ENCODE peak calls at places on chromosomes 4 and X, in eight cellular contexts. One of them, this sample, is unnamed.

GRCh38 chr4:46270986-46271596 is 118.8 kb downstream of the GABRA2 start:
- DNase-seq in glutamatergic neuron: no peak
- DNase-seq in lower lobe of right lung: no peak
- DNase-seq in CD8-positive, alpha-beta T cell: no peak
- DNase-seq in Calu3: no peak
- DNase-seq in brain microvascular endothelial cell: no peak
- DNase-seq in epithelial cell of proximal tubule: no peak
- DNase-seq in endothelial cell: no peak
- DNase-seq in this sample: no peak

GRCh38 chr4:6107886-6108285 is 89.7 kb upstream of the C4orf50 start:
- DNase-seq in CD8-positive, alpha-beta T cell: no peak
- DNase-seq in endothelial cell: no peak
- DNase-seq in brain microvascular endothelial cell: no peak
- DNase-seq in Calu3: no peak
- DNase-seq in glutamatergic neuron: no peak
- DNase-seq in lower lobe of right lung: no peak
- DNase-seq in epithelial cell of proximal tubule: no peak
- DNase-seq in this sample: peak

GRCh38 chrX:20487227-20487626 is 220.5 kb upstream of the RPS6KA3 start:
- DNase-seq in brain microvascular endothelial cell: peak
- DNase-seq in Calu3: no peak
- DNase-seq in lower lobe of right lung: no peak
- DNase-seq in glutamatergic neuron: no peak
- DNase-seq in endothelial cell: no peak
- DNase-seq in CD8-positive, alpha-beta T cell: no peak
- DNase-seq in epithelial cell of proximal tubule: no peak
- DNase-seq in this sample: no peak

GRCh38 chr4:10584042-10584441 is 100.5 kb downstream of the CLNK start:
- DNase-seq in glutamatergic neuron: no peak
- DNase-seq in endothelial cell: no peak
- DNase-seq in epithelial cell of proximal tubule: peak
- DNase-seq in Calu3: peak
- DNase-seq in lower lobe of right lung: no peak
- DNase-seq in brain microvascular endothelial cell: peak
- DNase-seq in CD8-positive, alpha-beta T cell: no peak
- DNase-seq in this sample: no peak

GRCh38 chrX:78708171-78708570 is 39.3 kb upstream of the LPAR4 start:
- DNase-seq in Calu3: peak
- DNase-seq in glutamatergic neuron: peak
- DNase-seq in endothelial cell: peak
- DNase-seq in lower lobe of right lung: no peak
- DNase-seq in brain microvascular endothelial cell: peak
- DNase-seq in epithelial cell of proximal tubule: peak
- DNase-seq in CD8-positive, alpha-beta T cell: no peak
- DNase-seq in this sample: no peak

GRCh38 chr4:74635074-74635473 is 159.2 kb downstream of the BTC start:
- DNase-seq in brain microvascular endothelial cell: no peak
- DNase-seq in Calu3: no peak
- DNase-seq in glutamatergic neuron: no peak
- DNase-seq in CD8-positive, alpha-beta T cell: no peak
- DNase-seq in epithelial cell of proximal tubule: no peak
- DNase-seq in endothelial cell: no peak
- DNase-seq in lower lobe of right lung: no peak
- DNase-seq in this sample: no peak

GRCh38 chrX:8864151-8864550 is 63.0 kb upstream of the FAM9A start:
- DNase-seq in glutamatergic neuron: no peak
- DNase-seq in lower lobe of right lung: no peak
- DNase-seq in Calu3: no peak
- DNase-seq in endothelial cell: peak
- DNase-seq in brain microvascular endothelial cell: no peak
- DNase-seq in epithelial cell of proximal tubule: no peak
- DNase-seq in CD8-positive, alpha-beta T cell: no peak
- DNase-seq in this sample: no peak

GRCh38 chr4:1137850-1138249 is 24.5 kb upstream of the RNF212 start:
- DNase-seq in lower lobe of right lung: no peak
- DNase-seq in epithelial cell of proximal tubule: no peak
- DNase-seq in brain microvascular endothelial cell: no peak
- DNase-seq in endothelial cell: no peak
- DNase-seq in CD8-positive, alpha-beta T cell: no peak
- DNase-seq in Calu3: no peak
- DNase-seq in glutamatergic neuron: no peak
- DNase-seq in this sample: no peak

GRCh38 chr4:26088433-26088928 is 174.5 kb downstream of the SMIM20 start:
- DNase-seq in endothelial cell: no peak
- DNase-seq in brain microvascular endothelial cell: peak
- DNase-seq in epithelial cell of proximal tubule: no peak
- DNase-seq in Calu3: peak
- DNase-seq in CD8-positive, alpha-beta T cell: no peak
- DNase-seq in lower lobe of right lung: no peak
- DNase-seq in glutamatergic neuron: no peak
- DNase-seq in this sample: peak

GRCh38 chr4:1872918-1873269 is 1.7 kb downstream of the NSD2 start:
- DNase-seq in Calu3: no peak
- DNase-seq in epithelial cell of proximal tubule: no peak
- DNase-seq in brain microvascular endothelial cell: peak
- DNase-seq in CD8-positive, alpha-beta T cell: no peak
- DNase-seq in glutamatergic neuron: no peak
- DNase-seq in lower lobe of right lung: no peak
- DNase-seq in endothelial cell: no peak
- DNase-seq in this sample: no peak

GRCh38 chr4:83993774-83994173 is 457.9 kb downstream of the GPAT3 start:
- DNase-seq in Calu3: no peak
- DNase-seq in epithelial cell of proximal tubule: no peak
- DNase-seq in endothelial cell: no peak
- DNase-seq in brain microvascular endothelial cell: no peak
- DNase-seq in CD8-positive, alpha-beta T cell: no peak
- DNase-seq in lower lobe of right lung: no peak
- DNase-seq in glutamatergic neuron: peak
- DNase-seq in this sample: no peak
- TF ChIP-seq CTCF in Calu3: no peak
- TF ChIP-seq CTCF in epithelial cell of proximal tubule: peak
- TF ChIP-seq CTCF in endothelial cell: no peak
- TF ChIP-seq CTCF in brain microvascular endothelial cell: peak
- TF ChIP-seq CTCF in CD8-positive, alpha-beta T cell: no peak
- TF ChIP-seq CTCF in lower lobe of right lung: no peak
- TF ChIP-seq CTCF in glutamatergic neuron: no peak
- TF ChIP-seq CTCF in this sample: no peak

GRCh38 chrX:17531500-17531899 is 156.5 kb downstream of the NHS start:
- DNase-seq in epithelial cell of proximal tubule: no peak
- DNase-seq in CD8-positive, alpha-beta T cell: no peak
- DNase-seq in glutamatergic neuron: no peak
- DNase-seq in lower lobe of right lung: no peak
- DNase-seq in brain microvascular endothelial cell: no peak
- DNase-seq in Calu3: no peak
- DNase-seq in endothelial cell: no peak
- DNase-seq in this sample: no peak

GRCh38 chrX:17537652-17538301 is 162.8 kb downstream of the NHS start:
- DNase-seq in glutamatergic neuron: no peak
- DNase-seq in brain microvascular endothelial cell: no peak
- DNase-seq in CD8-positive, alpha-beta T cell: no peak
- DNase-seq in endothelial cell: peak
- DNase-seq in epithelial cell of proximal tubule: no peak
- DNase-seq in Calu3: no peak
- DNase-seq in lower lobe of right lung: no peak
- DNase-seq in this sample: no peak

GRCh38 chrX:17529349-17529748 is 154.3 kb downstream of the NHS start:
- DNase-seq in endothelial cell: no peak
- DNase-seq in brain microvascular endothelial cell: peak
- DNase-seq in CD8-positive, alpha-beta T cell: no peak
- DNase-seq in glutamatergic neuron: no peak
- DNase-seq in lower lobe of right lung: no peak
- DNase-seq in Calu3: no peak
- DNase-seq in epithelial cell of proximal tubule: no peak
- DNase-seq in this sample: no peak

GRCh38 chrX:17535229-17535628 is 160.2 kb downstream of the NHS start:
- DNase-seq in CD8-positive, alpha-beta T cell: peak
- DNase-seq in lower lobe of right lung: no peak
- DNase-seq in epithelial cell of proximal tubule: no peak
- DNase-seq in Calu3: peak
- DNase-seq in endothelial cell: peak
- DNase-seq in brain microvascular endothelial cell: no peak
- DNase-seq in glutamatergic neuron: no peak
- DNase-seq in this sample: no peak
- TF ChIP-seq CTCF in CD8-positive, alpha-beta T cell: no peak
- TF ChIP-seq CTCF in lower lobe of right lung: peak
- TF ChIP-seq CTCF in epithelial cell of proximal tubule: peak
- TF ChIP-seq CTCF in Calu3: no peak
- TF ChIP-seq CTCF in endothelial cell: peak
- TF ChIP-seq CTCF in brain microvascular endothelial cell: peak
- TF ChIP-seq CTCF in glutamatergic neuron: no peak
- TF ChIP-seq CTCF in this sample: peak

GRCh38 chrX:19003756-19004155 is 19.8 kb upstream of the PHKA2 start:
- DNase-seq in brain microvascular endothelial cell: no peak
- DNase-seq in lower lobe of right lung: no peak
- DNase-seq in epithelial cell of proximal tubule: no peak
- DNase-seq in Calu3: no peak
- DNase-seq in CD8-positive, alpha-beta T cell: no peak
- DNase-seq in glutamatergic neuron: no peak
- DNase-seq in endothelial cell: no peak
- DNase-seq in this sample: no peak

GRCh38 chrX:19007868-19008267 is 24.0 kb upstream of the PHKA2 start:
- DNase-seq in endothelial cell: no peak
- DNase-seq in CD8-positive, alpha-beta T cell: no peak
- DNase-seq in Calu3: no peak
- DNase-seq in glutamatergic neuron: no peak
- DNase-seq in epithelial cell of proximal tubule: no peak
- DNase-seq in brain microvascular endothelial cell: no peak
- DNase-seq in lower lobe of right lung: no peak
- DNase-seq in this sample: no peak

GRCh38 chrX:19007011-19007410 is 23.1 kb upstream of the PHKA2 start:
- DNase-seq in Calu3: no peak
- DNase-seq in epithelial cell of proximal tubule: no peak
- DNase-seq in endothelial cell: no peak
- DNase-seq in glutamatergic neuron: no peak
- DNase-seq in CD8-positive, alpha-beta T cell: no peak
- DNase-seq in lower lobe of right lung: no peak
- DNase-seq in brain microvascular endothelial cell: no peak
- DNase-seq in this sample: no peak

DNA sequence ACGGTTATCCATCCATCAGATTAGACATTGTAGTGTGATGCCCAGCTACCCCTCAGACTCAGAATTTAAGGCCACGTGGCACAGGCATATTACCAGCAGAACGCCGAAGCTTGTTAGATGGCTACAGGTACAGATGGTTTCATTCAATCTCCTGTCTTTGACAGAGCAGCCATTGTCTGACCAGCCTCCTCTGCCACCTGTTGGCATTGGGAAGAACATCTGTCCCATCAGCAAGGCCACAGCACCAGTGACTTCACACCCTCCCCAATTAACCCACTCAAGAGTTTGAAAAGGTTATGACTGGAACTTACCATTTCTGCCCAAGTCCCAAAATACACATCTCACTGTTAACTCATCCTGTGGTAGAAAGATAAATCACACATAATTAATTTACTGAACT is 22.0 kb upstream of the PHKA2 start:
- DNase-seq in brain microvascular endothelial cell: no peak
- DNase-seq in Calu3: peak
- DNase-seq in epithelial cell of proximal tubule: no peak
- DNase-seq in endothelial cell: no peak
- DNase-seq in lower lobe of right lung: no peak
- DNase-seq in glutamatergic neuron: no peak
- DNase-seq in CD8-positive, alpha-beta T cell: no peak
- DNase-seq in this sample: no peak
- TF ChIP-seq CTCF in brain microvascular endothelial cell: peak
- TF ChIP-seq CTCF in Calu3: no peak
- TF ChIP-seq CTCF in epithelial cell of proximal tubule: peak
- TF ChIP-seq CTCF in endothelial cell: no peak
- TF ChIP-seq CTCF in lower lobe of right lung: no peak
- TF ChIP-seq CTCF in glutamatergic neuron: no peak
- TF ChIP-seq CTCF in CD8-positive, alpha-beta T cell: no peak
- TF ChIP-seq CTCF in this sample: no peak

GRCh38 chrX:15812212-15812938 is 22.1 kb downstream of the ZRSR2 start:
- DNase-seq in epithelial cell of proximal tubule: no peak
- DNase-seq in endothelial cell: no peak
- DNase-seq in lower lobe of right lung: no peak
- DNase-seq in CD8-positive, alpha-beta T cell: no peak
- DNase-seq in brain microvascular endothelial cell: no peak
- DNase-seq in Calu3: no peak
- DNase-seq in glutamatergic neuron: no peak
- DNase-seq in this sample: no peak

GRCh38 chrX:15816886-15817285 is 26.6 kb downstream of the ZRSR2 start:
- DNase-seq in glutamatergic neuron: no peak
- DNase-seq in brain microvascular endothelial cell: no peak
- DNase-seq in Calu3: no peak
- DNase-seq in epithelial cell of proximal tubule: no peak
- DNase-seq in endothelial cell: peak
- DNase-seq in lower lobe of right lung: no peak
- DNase-seq in CD8-positive, alpha-beta T cell: peak
- DNase-seq in this sample: no peak

GRCh38 chrX:15816453-15816838 is 26.2 kb downstream of the ZRSR2 start:
- DNase-seq in brain microvascular endothelial cell: no peak
- DNase-seq in epithelial cell of proximal tubule: no peak
- DNase-seq in glutamatergic neuron: no peak
- DNase-seq in lower lobe of right lung: no peak
- DNase-seq in endothelial cell: no peak
- DNase-seq in Calu3: no peak
- DNase-seq in CD8-positive, alpha-beta T cell: no peak
- DNase-seq in this sample: no peak

GRCh38 chrX:15814811-15815210 is 24.5 kb downstream of the ZRSR2 start:
- DNase-seq in brain microvascular endothelial cell: no peak
- DNase-seq in endothelial cell: no peak
- DNase-seq in epithelial cell of proximal tubule: no peak
- DNase-seq in Calu3: no peak
- DNase-seq in glutamatergic neuron: no peak
- DNase-seq in CD8-positive, alpha-beta T cell: no peak
- DNase-seq in lower lobe of right lung: no peak
- DNase-seq in this sample: no peak

GRCh38 chrX:15815779-15816452 is 25.6 kb downstream of the ZRSR2 start:
- DNase-seq in CD8-positive, alpha-beta T cell: no peak
- DNase-seq in brain microvascular endothelial cell: no peak
- DNase-seq in endothelial cell: peak
- DNase-seq in epithelial cell of proximal tubule: no peak
- DNase-seq in glutamatergic neuron: no peak
- DNase-seq in Calu3: peak
- DNase-seq in lower lobe of right lung: no peak
- DNase-seq in this sample: no peak
- TF ChIP-seq CTCF in CD8-positive, alpha-beta T cell: peak
- TF ChIP-seq CTCF in brain microvascular endothelial cell: peak
- TF ChIP-seq CTCF in endothelial cell: peak
- TF ChIP-seq CTCF in epithelial cell of proximal tubule: peak
- TF ChIP-seq CTCF in glutamatergic neuron: peak
- TF ChIP-seq CTCF in Calu3: peak
- TF ChIP-seq CTCF in lower lobe of right lung: no peak
- TF ChIP-seq CTCF in this sample: peak

DNA sequence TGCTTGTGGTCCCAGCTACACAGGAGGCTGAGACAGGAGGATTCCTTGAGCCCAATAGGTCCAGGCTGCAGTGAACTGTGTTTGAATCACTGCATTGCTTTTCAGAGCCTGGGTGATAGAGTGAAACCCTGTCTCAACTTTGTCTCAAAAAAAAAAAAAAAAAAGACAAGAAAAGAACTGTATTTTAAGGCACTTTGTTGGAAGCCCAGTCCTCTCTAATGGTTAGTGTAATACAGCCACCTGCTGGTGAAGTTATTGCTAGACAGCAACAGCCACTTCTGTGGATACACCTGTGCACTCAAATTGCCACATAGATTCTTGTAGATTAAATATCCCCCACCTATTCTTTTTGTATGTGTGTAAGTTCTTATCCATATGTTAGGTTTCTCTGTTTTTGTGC is 10.1 kb upstream of the FGG start:
- DNase-seq in lower lobe of right lung: no peak
- DNase-seq in glutamatergic neuron: no peak
- DNase-seq in brain microvascular endothelial cell: peak
- DNase-seq in Calu3: peak
- DNase-seq in epithelial cell of proximal tubule: no peak
- DNase-seq in endothelial cell: peak
- DNase-seq in CD8-positive, alpha-beta T cell: no peak
- DNase-seq in this sample: no peak
- TF ChIP-seq CTCF in lower lobe of right lung: peak
- TF ChIP-seq CTCF in glutamatergic neuron: peak
- TF ChIP-seq CTCF in brain microvascular endothelial cell: peak
- TF ChIP-seq CTCF in Calu3: no peak
- TF ChIP-seq CTCF in epithelial cell of proximal tubule: peak
- TF ChIP-seq CTCF in endothelial cell: peak
- TF ChIP-seq CTCF in CD8-positive, alpha-beta T cell: no peak
- TF ChIP-seq CTCF in this sample: peak

This sample was measured in CD14-positive monocyte.